ENCODE peak calls at places on chromosomes 1 and 21, in eight cellular contexts. P, W, N, Q, K, S, G and B are unnamed samples.

GRCh38 chr1:117366982-117367768 is at the start of gene MAN1A2:
- DNase-seq in P (peak), W (peak), G (peak), K (peak), S (no peak), Q (peak), N (peak), B (peak)

GRCh38 chr1:179550753-179551682 is 24.7 kb downstream of the NPHS2 start:
- DNase-seq in P (peak), N (no peak), K (no peak), S (peak), G (no peak), Q (peak), W (no peak), B (peak)

GRCh38 chr1:3491291-3492246 is 37.1 kb downstream of the ARHGEF16 start:
- DNase-seq in Q (peak), S (no peak), G (peak), K (peak), N (peak), P (no peak), W (peak), B (peak)

GRCh38 chr1:51863384-51863783 is 15.1 kb downstream of the NRDC start:
- DNase-seq in K (no peak), P (no peak), N (no peak), W (no peak), Q (no peak), G (no peak), S (no peak), B (no peak)

GRCh38 chr1:64823691-64824476 is 79.0 kb downstream of the RAVER2 start:
- DNase-seq in S (peak), Q (peak), W (peak), G (peak), K (peak), N (peak), P (peak), B (peak)

GRCh38 chr21:27275294-27275927 is 308.5 kb upstream of the ADAMTS5 start:
- DNase-seq in G (no peak), N (peak), P (peak), S (no peak), W (no peak), Q (peak), K (no peak), B (no peak)

GRCh38 chr1:173148538-173148937 is 58.6 kb downstream of the TNFSF4 start:
- DNase-seq in P (no peak), N (no peak), Q (no peak), K (no peak), S (no peak), G (no peak), W (no peak), B (no peak)

GRCh38 chr21:45110873-45111624 is 36.7 kb downstream of the ADARB1 start:
- DNase-seq in P (no peak), N (no peak), S (no peak), G (no peak), K (no peak), W (no peak), Q (no peak), B (no peak)

GRCh38 chr1:197285526-197286217 is 17.6 kb downstream of the CRB1 start:
- DNase-seq in Q (no peak), P (no peak), N (no peak), S (no peak), K (no peak), W (no peak), G (no peak), B (no peak)

GRCh38 chr1:33098371-33098770 is 17.4 kb downstream of the AZIN2 start:
- DNase-seq in G (no peak), Q (peak), K (no peak), N (no peak), W (no peak), P (no peak), S (no peak), B (no peak)

GRCh38 chr1:14442669-14443068 is 155.8 kb upstream of the KAZN start:
- DNase-seq in K (no peak), G (no peak), N (no peak), P (no peak), W (no peak), S (no peak), Q (no peak), B (no peak)

GRCh38 chr1:30977105-30977504 is 68.5 kb upstream of the SDC3 start:
- DNase-seq in K (no peak), W (no peak), P (no peak), G (no peak), S (no peak), Q (peak), N (no peak), B (no peak)

GRCh38 chr1:229557913-229558414 is 543 bp downstream of the ABCB10 start:
- DNase-seq in W (peak), P (no peak), K (peak), Q (peak), N (no peak), G (peak), S (no peak), B (peak)

GRCh38 chr1:42680921-42681683 is 1.1 kb upstream of the YBX1 start:
- DNase-seq in K (no peak), Q (peak), N (no peak), S (no peak), W (peak), P (no peak), G (no peak), B (no peak)

GRCh38 chr1:151475175-151475574 is 15.9 kb upstream of the POGZ start:
- DNase-seq in W (no peak), K (no peak), G (no peak), N (no peak), Q (no peak), S (no peak), P (no peak), B (no peak)